ENCODE peak calls at places on chromosomes 7 and 10, in nine cellular contexts. J, E, L, D, F, A, H, N and Y are unnamed samples.

GRCh38 chr10:78171633-78172032 is 138.0 kb downstream of the RPS24 start:
- DNase-seq in J (no peak), E (no peak), L (no peak), D (no peak), F (peak; percentile 74), A (no peak), H (peak; percentile 59), N (no peak), Y (no peak)

GRCh38 chr7:31603076-31603475 is 83.9 kb upstream of the PPP1R17 start:
- DNase-seq in J (no peak), E (no peak), L (no peak), D (peak; percentile 67), F (peak; percentile 40), A (peak; percentile 14), H (no peak), N (no peak), Y (no peak)

GRCh38 chr10:25701651-25702050 is 232.4 kb upstream of the MYO3A start:
- DNase-seq in J (no peak), E (no peak), L (no peak), D (peak; percentile 15), F (peak; percentile 49), A (no peak), H (peak; percentile 65), N (no peak), Y (no peak)

GRCh38 chr10:52437205-52437646 is 123.1 kb downstream of the DKK1 start:
- DNase-seq in J (peak; percentile 50), E (no peak), L (no peak), D (no peak), F (no peak), A (no peak), H (no peak), N (no peak), Y (no peak)

GRCh38 chr10:90920986-90921643 is at the start of gene ANKRD1:
- DNase-seq in J (peak; percentile 77), E (no peak), L (no peak), D (peak; percentile 86), F (peak; percentile 100), A (peak; percentile 98), H (peak; percentile 78), N (no peak), Y (no peak)

GRCh38 chr7:111255576-111255975 is 164.6 kb downstream of the LRRN3 start:
- DNase-seq in J (no peak), E (no peak), L (no peak), D (no peak), F (no peak), A (no peak), H (no peak), N (no peak), Y (no peak)

GRCh38 chr7:35032166-35032565 is 5.1 kb downstream of the DPY19L1 start:
- DNase-seq in J (no peak), E (no peak), L (no peak), D (no peak), F (no peak), A (no peak), H (no peak), N (no peak), Y (no peak)

GRCh38 chr10:32693441-32693979 is 247.6 kb downstream of the CCDC7 start:
- DNase-seq in J (no peak), E (no peak), L (no peak), D (no peak), F (no peak), A (no peak), H (no peak), N (no peak), Y (no peak)

GRCh38 chr10:4242561-4243035 is 457.6 kb upstream of the KLF6 start:
- DNase-seq in J (peak; percentile 72), E (no peak), L (no peak), D (peak; percentile 96), F (peak; percentile 52), A (peak; percentile 93), H (no peak), N (no peak), Y (no peak)

GRCh38 chr10:132865236-132865635 is 77.1 kb downstream of the CFAP46 start:
- DNase-seq in J (no peak), E (no peak), L (no peak), D (no peak), F (no peak), A (no peak), H (no peak), N (no peak), Y (no peak)

GRCh38 chr10:21368022-21368582 is 157.4 kb downstream of the SKIDA1 start:
- DNase-seq in J (no peak), E (no peak), L (no peak), D (peak; percentile 13), F (no peak), A (no peak), H (no peak), N (no peak), Y (no peak)